ENCODE peak calls at places on chromosomes 16 and 17, in four cellular contexts. X, Y, D and P are unnamed samples.

GRCh38 chr17:78248051-78248914 is 16.9 kb downstream of the TMEM235 start:
- DNase-seq in X (no peak), Y (no peak), D (peak), P (no peak)

GRCh38 chr17:951388-952132 is 28.0 kb downstream of the NXN start:
- DNase-seq in X (peak), Y (peak), D (no peak), P (no peak)

GRCh38 chr17:7719661-7720060 is 2.1 kb downstream of the DNAH2 start:
- DNase-seq in X (no peak), Y (no peak), D (no peak), P (no peak)

GRCh38 chr16:48276102-48276501 is 28.8 kb upstream of the ABCC11 start:
- DNase-seq in X (no peak), Y (peak), D (peak), P (no peak)

GRCh38 chr17:82350182-82351030 is 8.6 kb upstream of the TEX19 start:
- DNase-seq in X (no peak), Y (no peak), D (no peak), P (no peak)

GRCh38 chr17:81978901-81979298 is 1.5 kb downstream of the ASPSCR1 start:
- DNase-seq in X (no peak), Y (no peak), D (no peak), P (no peak)

GRCh38 chr17:63358111-63358839 is 87.8 kb downstream of the CYB561 start:
- DNase-seq in X (no peak), Y (peak), D (no peak), P (no peak)

GRCh38 chr16:2295056-2295798 is 27.3 kb upstream of the RNPS1 start:
- DNase-seq in X (no peak), Y (no peak), D (no peak), P (peak)

GRCh38 chr16:86510465-86511261 is at the start of gene FOXF1:
- DNase-seq in X (no peak), Y (peak), D (no peak), P (no peak)

GRCh38 chr17:54666559-54666958 is 234.1 kb upstream of the TOM1L1 start:
- DNase-seq in X (no peak), Y (no peak), D (no peak), P (no peak)

GRCh38 chr16:46986438-46986837 is 13.0 kb upstream of the DNAJA2 start:
- DNase-seq in X (no peak), Y (no peak), D (no peak), P (no peak)

GRCh38 chr17:57264776-57265175 is 8.5 kb downstream of the MSI2 start:
- DNase-seq in X (no peak), Y (no peak), D (no peak), P (no peak)

GRCh38 chr16:49876716-49877129 is 20.8 kb upstream of the ZNF423 start:
- DNase-seq in X (peak), Y (no peak), D (no peak), P (no peak)

GRCh38 chr16:85611205-85611454 is 2.0 kb upstream of the GSE1 start:
- DNase-seq in X (no peak), Y (no peak), D (no peak), P (peak)

GRCh38 chr16:53156516-53156915 is 101.7 kb downstream of the CHD9 start:
- DNase-seq in X (no peak), Y (no peak), D (no peak), P (no peak)

GRCh38 chr17:21277332-21277731 is 7.2 kb upstream of the MAP2K3 start:
- DNase-seq in X (no peak), Y (no peak), D (no peak), P (no peak)

GRCh38 chr17:266701-267656 is 85.5 kb upstream of the DOC2B start:
- DNase-seq in X (peak), Y (no peak), D (peak), P (peak)

GRCh38 chr17:32894245-32894644 is 17.3 kb upstream of the MYO1D start:
- DNase-seq in X (no peak), Y (no peak), D (no peak), P (no peak)

GRCh38 chr16:27706156-27706705 is 156.3 kb downstream of the KATNIP start:
- DNase-seq in X (no peak), Y (no peak), D (no peak), P (no peak)

GRCh38 chr17:47945080-47945479 is 3.7 kb downstream of the PNPO start:
- DNase-seq in X (no peak), Y (no peak), D (no peak), P (no peak)

GRCh38 chr16:4935231-4935855 is 1.6 kb downstream of the PPL start:
- DNase-seq in X (peak), Y (no peak), D (no peak), P (no peak)

GRCh38 chr16:29791845-29792797 is 1.6 kb downstream of the KIF22 start:
- DNase-seq in X (no peak), Y (no peak), D (no peak), P (no peak)

GRCh38 chr16:28292731-28293588 is 635 bp downstream of the SBK1 start:
- DNase-seq in X (no peak), Y (no peak), D (no peak), P (no peak)

GRCh38 chr17:20278805-20279204 is 188.5 kb downstream of the LGALS9B start:
- DNase-seq in X (no peak), Y (no peak), D (no peak), P (no peak)

GRCh38 chr17:65121916-65122821 is 15.0 kb upstream of the RGS9 start:
- DNase-seq in X (no peak), Y (no peak), D (no peak), P (no peak)

GRCh38 chr17:51119415-51120356 is 982 bp downstream of the SPAG9 start:
- DNase-seq in X (peak), Y (no peak), D (peak), P (no peak)

GRCh38 chr17:13626703-13627102 is 25.0 kb upstream of the HS3ST3A1 start:
- DNase-seq in X (no peak), Y (peak), D (no peak), P (no peak)

GRCh38 chr16:84281077-84281476 is 13.6 kb upstream of the WFDC1 start:
- DNase-seq in X (no peak), Y (no peak), D (no peak), P (no peak)

GRCh38 chr16:57997176-57997527 is 3.3 kb downstream of the ZNF319 start:
- DNase-seq in X (no peak), Y (no peak), D (no peak), P (no peak)

GRCh38 chr17:8826808-8827435 is 27.8 kb upstream of the MFSD6L start:
- DNase-seq in X (no peak), Y (no peak), D (no peak), P (no peak)

GRCh38 chr16:57485091-57485915 is 990 bp downstream of the DOK4 start:
- DNase-seq in X (no peak), Y (no peak), D (no peak), P (no peak)

GRCh38 chr17:36867716-36868115 is 69.6 kb upstream of the LHX1 start:
- DNase-seq in X (no peak), Y (no peak), D (no peak), P (no peak)

GRCh38 chr17:68320311-68320865 is 29.1 kb downstream of the ARSG start:
- DNase-seq in X (no peak), Y (no peak), D (no peak), P (no peak)

GRCh38 chr17:68319420-68320162 is 28.3 kb downstream of the ARSG start:
- DNase-seq in X (no peak), Y (no peak), D (no peak), P (no peak)

GRCh38 chr17:68315930-68316329 is 24.6 kb downstream of the ARSG start:
- DNase-seq in X (no peak), Y (no peak), D (no peak), P (no peak)

GRCh38 chr17:68317458-68317857 is 26.2 kb downstream of the ARSG start:
- DNase-seq in X (no peak), Y (no peak), D (no peak), P (no peak)

DNA sequence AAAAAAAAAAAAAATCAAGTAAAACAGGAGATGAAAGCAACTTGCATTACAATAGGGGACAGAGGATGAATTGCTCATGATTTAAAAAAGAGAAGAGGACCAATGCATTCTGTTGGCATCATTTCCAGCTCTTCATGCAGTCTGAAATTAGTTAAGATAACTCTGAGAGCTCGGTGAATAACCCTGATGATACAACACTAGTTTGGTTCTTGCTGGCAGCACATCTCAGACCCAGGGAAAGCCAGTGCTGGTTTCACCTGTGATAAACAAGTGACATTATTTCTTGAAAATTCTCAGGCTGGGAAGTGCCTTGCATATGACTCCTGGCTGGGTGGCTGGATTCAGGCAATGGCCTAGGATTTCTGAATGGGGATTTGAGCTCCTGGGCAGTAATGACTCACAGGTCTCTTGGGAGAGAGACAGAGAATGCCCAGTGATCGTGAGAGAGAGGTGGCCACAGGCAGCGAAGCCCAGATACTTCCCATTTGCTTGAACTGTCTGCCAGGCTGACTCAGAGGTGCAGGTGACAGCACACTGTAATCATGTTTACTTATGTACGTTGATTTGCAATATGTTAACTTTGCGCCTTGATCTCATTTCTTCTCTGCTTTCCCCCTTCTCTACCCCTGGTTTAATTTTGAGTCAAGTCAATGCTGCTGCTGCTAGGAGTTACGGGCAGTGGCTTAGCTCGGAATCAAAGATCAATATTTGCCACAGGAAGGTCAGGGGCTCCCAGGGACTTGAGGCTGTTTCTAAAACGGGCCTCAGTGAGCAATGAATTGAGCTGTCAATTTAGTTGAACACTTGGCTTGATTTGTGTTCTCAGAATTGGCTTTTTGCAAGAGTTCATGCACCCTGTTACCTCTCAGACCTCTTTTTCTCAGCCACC is 27.1 kb downstream of the ARSG start:
- DNase-seq in X (peak), Y (no peak), D (no peak), P (no peak)
- H3K27ac ChIP-seq in X (peak), Y (no peak), D (no peak), P (no peak)

GRCh38 chr16:9351440-9351839 is 260.0 kb downstream of the HAPSTR1 start:
- DNase-seq in X (no peak), Y (no peak), D (no peak), P (no peak)

GRCh38 chr16:9357829-9358228 is 266.4 kb downstream of the HAPSTR1 start:
- DNase-seq in X (no peak), Y (no peak), D (no peak), P (no peak)

GRCh38 chr16:9348912-9349311 is 257.5 kb downstream of the HAPSTR1 start:
- DNase-seq in X (no peak), Y (no peak), D (no peak), P (no peak)

DNA sequence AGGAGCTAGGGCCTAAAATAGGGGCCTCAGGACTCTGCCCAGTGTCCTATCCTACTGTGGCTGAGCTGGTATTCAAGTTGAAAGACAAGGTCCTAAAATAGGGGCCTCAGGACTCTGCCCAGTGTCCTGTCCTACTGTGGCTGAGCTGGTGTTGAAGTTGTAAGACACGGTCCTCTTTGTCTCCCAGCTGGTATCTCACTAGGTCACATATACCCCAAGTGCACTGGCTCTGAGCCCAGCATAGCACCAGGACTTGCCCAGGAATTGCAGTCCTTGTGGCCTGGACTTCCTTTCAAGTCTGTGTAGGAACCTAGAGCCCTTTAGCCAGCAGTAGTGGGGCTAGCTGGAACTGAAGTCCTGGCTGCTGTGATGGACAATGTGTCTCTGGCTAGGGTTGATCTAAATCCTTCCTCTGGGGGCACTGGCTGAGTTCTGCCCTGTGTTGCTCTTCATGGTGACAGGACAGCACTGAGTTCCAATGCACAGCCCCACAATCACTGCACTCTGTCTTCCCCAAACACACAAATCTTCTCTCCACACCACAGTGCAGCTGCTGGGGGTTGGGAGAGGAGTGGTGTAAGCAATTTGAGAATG is 260.5 kb downstream of the HAPSTR1 start:
- DNase-seq in X (no peak), Y (no peak), D (no peak), P (no peak)
- H3K27ac ChIP-seq in X (no peak), Y (no peak), D (no peak), P (no peak)

GRCh38 chr17:35146214-35146833 is 1.3 kb upstream of the UNC45B start:
- DNase-seq in X (no peak), Y (no peak), D (no peak), P (no peak)
- H3K27ac ChIP-seq in X (peak), Y (no peak), D (no peak), P (no peak)

GRCh38 chr17:68541816-68542215 is 29.6 kb downstream of the PRKAR1A start:
- DNase-seq in X (no peak), Y (no peak), D (no peak), P (no peak)

GRCh38 chr17:68544111-68544510 is 31.9 kb downstream of the PRKAR1A start:
- DNase-seq in X (no peak), Y (no peak), D (no peak), P (no peak)

GRCh38 chr17:68539536-68540469 is 27.6 kb downstream of the PRKAR1A start:
- DNase-seq in X (no peak), Y (no peak), D (no peak), P (no peak)

GRCh38 chr17:68542698-68543463 is 30.7 kb downstream of the PRKAR1A start:
- DNase-seq in X (no peak), Y (no peak), D (no peak), P (no peak)

GRCh38 chr17:68540981-68541380 is 28.8 kb downstream of the PRKAR1A start:
- DNase-seq in X (no peak), Y (no peak), D (no peak), P (no peak)
- H3K27ac ChIP-seq in X (peak), Y (no peak), D (no peak), P (no peak)

DNA sequence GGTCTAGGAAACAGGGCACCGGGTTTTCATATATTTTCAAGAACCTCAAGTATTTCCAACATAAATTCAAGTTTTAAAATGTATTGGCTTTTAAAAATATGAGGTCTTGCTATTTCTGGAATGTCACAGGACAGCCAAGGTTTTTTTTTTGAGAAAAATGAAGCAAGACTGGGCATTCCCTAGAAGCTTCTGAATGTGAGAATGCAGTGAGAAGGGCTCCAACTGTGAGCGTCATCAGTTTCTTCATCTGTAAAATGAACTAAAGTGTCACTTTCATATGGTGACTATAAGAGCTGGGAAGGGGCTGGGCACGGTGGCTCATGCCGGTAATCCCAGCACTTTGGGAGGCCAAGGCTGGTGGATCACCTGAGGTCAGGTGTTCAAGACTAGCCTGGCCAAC is 455.8 kb upstream of the MAF start:
- DNase-seq in X (no peak), Y (no peak), D (no peak), P (no peak)
- H3K27ac ChIP-seq in X (no peak), Y (no peak), D (no peak), P (no peak)